ENCODE peak calls at places on chromosomes 6 and 20, in six cellular contexts. One of them, this sample, is unnamed.

GRCh38 chr6:108175592-108176279 is 9.9 kb downstream of the NR2E1 start:
- DNase-seq in HepG2: no peak
- DNase-seq in uterus: no peak
- DNase-seq in H54: no peak
- DNase-seq in adrenal gland: no peak
- DNase-seq in testis: no peak
- DNase-seq in this sample: no peak

GRCh38 chr6:84333827-84334226 is 106.4 kb upstream of the CEP162 start:
- DNase-seq in uterus: no peak
- DNase-seq in H54: no peak
- DNase-seq in testis: no peak
- DNase-seq in adrenal gland: no peak
- DNase-seq in HepG2: no peak
- DNase-seq in this sample: no peak

GRCh38 chr6:129943637-129944271 is 74.6 kb upstream of the L3MBTL3 start:
- DNase-seq in uterus: no peak
- DNase-seq in adrenal gland: no peak
- DNase-seq in HepG2: no peak
- DNase-seq in H54: no peak
- DNase-seq in testis: no peak
- DNase-seq in this sample: no peak

GRCh38 chr6:149862901-149863595 is 1.1 kb downstream of the LRP11 start:
- DNase-seq in testis: peak; percentile 78
- DNase-seq in H54: peak; percentile 40
- DNase-seq in uterus: peak; percentile 58
- DNase-seq in adrenal gland: peak; percentile 73
- DNase-seq in HepG2: peak; percentile 38
- DNase-seq in this sample: peak; percentile 79

GRCh38 chr6:166045173-166045957 is 122.3 kb downstream of the TBXT start:
- DNase-seq in uterus: no peak
- DNase-seq in testis: no peak
- DNase-seq in adrenal gland: no peak
- DNase-seq in HepG2: no peak
- DNase-seq in H54: no peak
- DNase-seq in this sample: no peak

GRCh38 chr20:38878798-38879197 is 47.4 kb upstream of the FAM83D start:
- DNase-seq in testis: no peak
- DNase-seq in uterus: no peak
- DNase-seq in adrenal gland: no peak
- DNase-seq in H54: no peak
- DNase-seq in HepG2: peak; percentile 28
- DNase-seq in this sample: no peak

GRCh38 chr6:112835078-112835477 is 487.9 kb downstream of the RFPL4B start:
- DNase-seq in testis: no peak
- DNase-seq in uterus: no peak
- DNase-seq in adrenal gland: no peak
- DNase-seq in HepG2: no peak
- DNase-seq in H54: no peak
- DNase-seq in this sample: no peak

GRCh38 chr6:31498748-31499147 is 803 bp downstream of the MICB start:
- DNase-seq in adrenal gland: no peak
- DNase-seq in uterus: no peak
- DNase-seq in HepG2: no peak
- DNase-seq in testis: no peak
- DNase-seq in H54: no peak
- DNase-seq in this sample: no peak

GRCh38 chr6:78436335-78436734 is 431.0 kb upstream of the IRAK1BP1 start:
- DNase-seq in adrenal gland: no peak
- DNase-seq in H54: no peak
- DNase-seq in uterus: no peak
- DNase-seq in HepG2: peak; percentile 1
- DNase-seq in testis: peak; percentile 19
- DNase-seq in this sample: no peak

GRCh38 chr20:51346686-51347485 is 195.6 kb downstream of the NFATC2 start:
- DNase-seq in adrenal gland: no peak
- DNase-seq in HepG2: no peak
- DNase-seq in uterus: no peak
- DNase-seq in H54: peak; percentile 45
- DNase-seq in testis: no peak
- DNase-seq in this sample: no peak

DNA sequence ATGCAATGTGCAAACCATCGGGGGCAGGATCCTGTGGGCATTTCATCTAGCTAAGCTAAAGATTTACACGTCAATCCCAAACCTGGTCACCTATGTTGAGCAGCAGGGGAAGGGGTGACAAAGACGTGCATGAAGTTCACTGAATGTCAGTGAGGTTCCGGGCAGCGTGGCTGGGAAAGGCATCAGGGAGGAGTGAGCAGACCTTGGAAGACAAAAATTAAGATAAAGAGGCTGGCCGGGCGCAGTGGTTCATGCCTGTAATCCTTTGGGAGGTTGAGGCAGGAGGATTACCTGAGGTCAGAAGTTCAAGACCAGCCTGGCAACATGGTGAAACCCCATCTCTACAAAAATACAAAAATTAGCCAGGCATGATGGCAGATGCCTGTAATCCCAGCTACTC is 126.1 kb downstream of the PREX1 start:
- DNase-seq in H54: no peak
- DNase-seq in uterus: no peak
- DNase-seq in testis: no peak
- DNase-seq in HepG2: no peak
- DNase-seq in adrenal gland: no peak
- DNase-seq in this sample: no peak
- TF ChIP-seq POLR2A in H54: no peak
- TF ChIP-seq POLR2A in uterus: no peak
- TF ChIP-seq POLR2A in testis: no peak
- TF ChIP-seq POLR2A in HepG2: no peak
- TF ChIP-seq POLR2A in adrenal gland: no peak
- TF ChIP-seq POLR2A in this sample: no peak

GRCh38 chr6:132819405-132820145 is 5.2 kb downstream of the RPS12 start:
- DNase-seq in uterus: no peak
- DNase-seq in testis: no peak
- DNase-seq in HepG2: peak; percentile 12
- DNase-seq in adrenal gland: no peak
- DNase-seq in H54: no peak
- DNase-seq in this sample: no peak

GRCh38 chr6:132817554-132818403 is 3.4 kb downstream of the RPS12 start:
- DNase-seq in testis: no peak
- DNase-seq in uterus: no peak
- DNase-seq in H54: no peak
- DNase-seq in HepG2: peak; percentile 12
- DNase-seq in adrenal gland: no peak
- DNase-seq in this sample: no peak

GRCh38 chr6:132818404-132819359 is 4.3 kb downstream of the RPS12 start:
- DNase-seq in testis: no peak
- DNase-seq in H54: no peak
- DNase-seq in adrenal gland: no peak
- DNase-seq in uterus: no peak
- DNase-seq in HepG2: peak; percentile 33
- DNase-seq in this sample: no peak

GRCh38 chr6:132816665-132817064 is 2.3 kb downstream of the RPS12 start:
- DNase-seq in uterus: no peak
- DNase-seq in adrenal gland: no peak
- DNase-seq in HepG2: peak; percentile 5
- DNase-seq in testis: no peak
- DNase-seq in H54: no peak
- DNase-seq in this sample: no peak

DNA sequence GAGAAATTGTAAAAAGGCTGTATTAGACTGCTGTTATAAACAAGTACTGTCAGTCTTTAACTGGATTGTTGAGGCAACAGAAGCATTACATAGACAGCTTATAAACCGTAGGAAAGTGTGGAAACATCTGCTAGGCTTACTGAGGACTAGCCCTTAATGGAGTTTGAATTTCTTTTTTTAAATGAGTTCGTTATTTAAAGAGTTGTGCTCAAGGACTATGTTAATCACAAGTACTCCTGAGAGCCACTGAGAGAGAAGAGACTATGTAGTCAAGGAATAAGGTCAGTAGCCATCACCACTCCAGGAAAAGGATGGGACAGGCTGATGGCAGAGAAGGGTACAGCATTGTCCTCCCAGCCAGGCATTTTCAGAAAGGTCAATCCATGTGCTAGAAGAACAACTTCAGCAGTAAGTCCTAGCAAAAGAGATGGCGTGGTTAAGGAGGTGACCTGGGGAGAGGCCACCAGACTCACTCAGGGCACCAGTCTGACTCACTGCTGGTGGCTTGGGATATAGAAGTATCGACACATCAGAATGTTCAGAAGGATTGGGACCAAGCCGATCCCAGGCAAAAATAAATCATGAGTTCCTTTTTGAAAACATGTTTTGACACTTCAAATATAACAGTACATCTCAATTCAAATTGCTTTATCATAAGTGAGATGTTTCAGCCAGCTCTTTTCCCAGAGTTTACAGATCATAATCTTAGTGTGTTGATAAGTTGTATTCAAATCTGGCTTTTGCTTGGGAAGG is 6.4 kb downstream of the RPS12 start:
- DNase-seq in adrenal gland: no peak
- DNase-seq in H54: no peak
- DNase-seq in uterus: no peak
- DNase-seq in testis: no peak
- DNase-seq in HepG2: peak; percentile 20
- DNase-seq in this sample: no peak
- TF ChIP-seq POLR2A in adrenal gland: no peak
- TF ChIP-seq POLR2A in H54: no peak
- TF ChIP-seq POLR2A in uterus: no peak
- TF ChIP-seq POLR2A in testis: no peak
- TF ChIP-seq POLR2A in HepG2: peak; percentile 76
- TF ChIP-seq POLR2A in this sample: no peak

DNA sequence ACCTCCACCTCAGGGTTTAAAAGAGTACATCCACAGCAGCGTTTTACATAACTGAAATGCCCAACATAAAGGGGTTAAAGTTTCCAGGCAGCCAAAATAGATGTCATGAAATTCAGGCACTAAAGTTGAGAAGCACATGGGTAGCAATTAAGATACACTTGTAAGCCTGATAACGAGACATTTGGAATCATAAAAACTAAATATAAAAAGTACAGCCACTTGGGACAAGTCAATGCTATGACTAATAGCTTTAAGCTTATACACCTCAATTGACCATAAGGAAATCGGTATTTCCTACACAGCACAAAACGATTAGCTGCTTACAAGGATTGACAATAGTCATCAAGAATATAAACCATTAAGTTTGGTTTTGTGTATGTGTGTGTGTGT is 11.8 kb downstream of the LOC128125822 start:
- DNase-seq in H54: no peak
- DNase-seq in uterus: no peak
- DNase-seq in HepG2: no peak
- DNase-seq in testis: no peak
- DNase-seq in adrenal gland: no peak
- DNase-seq in this sample: no peak
- TF ChIP-seq POLR2A in H54: no peak
- TF ChIP-seq POLR2A in uterus: no peak
- TF ChIP-seq POLR2A in HepG2: peak; percentile 65
- TF ChIP-seq POLR2A in testis: no peak
- TF ChIP-seq POLR2A in adrenal gland: no peak
- TF ChIP-seq POLR2A in this sample: no peak

DNA sequence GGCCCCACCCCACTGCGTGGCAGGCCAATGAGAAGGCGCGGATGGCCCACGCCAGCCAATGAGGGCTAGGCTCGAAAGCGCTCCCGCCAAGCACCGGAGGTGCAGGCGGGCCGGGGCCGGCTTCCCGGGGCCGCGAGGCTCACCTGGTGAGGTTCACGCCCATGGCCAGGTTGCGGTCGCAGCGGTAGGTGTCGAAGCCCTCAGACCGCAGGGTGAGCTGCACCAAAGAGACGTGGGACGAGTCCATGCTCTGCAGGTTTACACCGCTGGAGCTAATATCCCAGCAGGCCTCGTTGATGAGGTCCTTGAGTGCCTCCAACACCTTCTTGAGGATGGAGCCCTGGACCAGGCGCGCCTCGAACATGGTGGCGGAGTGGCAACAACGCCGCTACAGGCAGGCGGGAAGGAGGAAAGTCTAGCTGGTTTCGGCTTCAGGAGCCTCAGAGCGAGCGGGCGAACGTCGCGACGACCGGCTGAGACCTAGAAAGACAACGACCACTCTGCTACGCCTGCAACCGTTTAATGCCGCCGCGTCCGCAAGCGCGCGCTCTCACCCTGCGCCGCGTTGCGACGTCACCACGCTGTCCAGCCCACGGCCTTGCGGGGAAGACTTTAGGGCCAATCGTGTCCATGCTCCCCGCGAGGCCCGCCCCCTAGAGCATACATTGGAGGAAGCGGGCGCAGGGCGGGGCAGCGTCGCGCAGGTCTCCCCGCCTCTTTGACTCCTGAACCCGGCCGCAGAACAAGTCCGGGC is at the start of gene PCNA:
- DNase-seq in adrenal gland: peak; percentile 95
- DNase-seq in H54: peak; percentile 92
- DNase-seq in testis: peak; percentile 99
- DNase-seq in HepG2: peak; percentile 100
- DNase-seq in uterus: peak; percentile 94
- DNase-seq in this sample: peak; percentile 98
- TF ChIP-seq POLR2A in adrenal gland: peak; percentile 96
- TF ChIP-seq POLR2A in H54: peak; percentile 98
- TF ChIP-seq POLR2A in testis: peak; percentile 79
- TF ChIP-seq POLR2A in HepG2: peak; percentile 100
- TF ChIP-seq POLR2A in uterus: peak; percentile 95
- TF ChIP-seq POLR2A in this sample: no peak

GRCh38 chr20:49284818-49285217 is 7.0 kb upstream of the ZNFX1 start:
- DNase-seq in uterus: no peak
- DNase-seq in H54: no peak
- DNase-seq in HepG2: no peak
- DNase-seq in testis: no peak
- DNase-seq in adrenal gland: no peak
- DNase-seq in this sample: no peak

GRCh38 chr20:49281913-49282467 is 4.1 kb upstream of the ZNFX1 start:
- DNase-seq in uterus: no peak
- DNase-seq in HepG2: no peak
- DNase-seq in H54: no peak
- DNase-seq in testis: no peak
- DNase-seq in adrenal gland: no peak
- DNase-seq in this sample: no peak

GRCh38 chr20:49283703-49284625 is 6.1 kb upstream of the ZNFX1 start:
- DNase-seq in HepG2: peak; percentile 48
- DNase-seq in uterus: no peak
- DNase-seq in H54: no peak
- DNase-seq in adrenal gland: no peak
- DNase-seq in testis: no peak
- DNase-seq in this sample: no peak

GRCh38 chr20:49282584-49283171 is 4.8 kb upstream of the ZNFX1 start:
- DNase-seq in HepG2: no peak
- DNase-seq in H54: no peak
- DNase-seq in uterus: no peak
- DNase-seq in adrenal gland: no peak
- DNase-seq in testis: no peak
- DNase-seq in this sample: no peak

DNA sequence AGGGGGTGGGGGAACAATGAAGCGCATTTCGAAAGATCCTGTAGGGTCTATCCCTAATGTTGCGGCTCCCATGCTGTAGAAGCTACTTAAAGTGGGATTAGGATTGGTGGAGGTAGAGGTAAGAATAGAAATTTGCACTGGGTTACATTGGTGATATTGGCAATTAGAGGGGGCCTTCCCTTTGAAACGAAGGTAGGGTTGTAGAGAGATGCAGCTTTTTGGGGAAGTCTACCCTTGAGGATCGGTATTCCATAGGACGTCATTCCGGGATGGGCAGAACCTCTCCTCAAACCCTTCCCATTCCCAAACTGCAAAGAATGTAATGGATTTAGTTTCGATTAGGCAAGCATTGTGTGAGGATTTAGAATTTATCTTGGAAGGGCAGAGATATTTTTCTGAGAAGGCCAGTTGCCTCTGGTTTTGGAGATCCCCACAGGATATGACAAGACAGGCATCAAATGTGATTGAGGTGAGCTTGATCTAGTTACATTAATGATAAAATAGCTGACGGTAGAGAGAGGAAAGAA is 5.4 kb upstream of the ZNFX1 start:
- DNase-seq in H54: no peak
- DNase-seq in HepG2: no peak
- DNase-seq in adrenal gland: no peak
- DNase-seq in testis: no peak
- DNase-seq in uterus: no peak
- DNase-seq in this sample: no peak
- TF ChIP-seq POLR2A in H54: no peak
- TF ChIP-seq POLR2A in HepG2: peak; percentile 74
- TF ChIP-seq POLR2A in adrenal gland: no peak
- TF ChIP-seq POLR2A in testis: no peak
- TF ChIP-seq POLR2A in uterus: no peak
- TF ChIP-seq POLR2A in this sample: no peak